ENCODE peak calls at places on chromosomes 13 and 19, in four cellular contexts. E, Z, M and K are unnamed samples. For H3K4me1 and H3K36me3, the result is how much of the 10 kb centered on the place peaks cover.

GRCh38 chr19:46984077-46985010 is 35.3 kb upstream of the NPAS1 start:
- DNase-seq in M (peak), Z (peak), E (no peak), K (no peak)

GRCh38 chr19:19539738-19540703 is 2.0 kb downstream of the CILP2 start:
- DNase-seq in M (peak), E (no peak), Z (peak), K (peak)

GRCh38 chr19:6484251-6484650 is 2.7 kb upstream of the DENND1C start:
- DNase-seq in Z (no peak), M (no peak), E (no peak), K (no peak)

GRCh38 chr19:38434549-38435051 is 1.1 kb downstream of the RYR1 start:
- DNase-seq in Z (no peak), E (no peak), M (peak), K (no peak)

GRCh38 chr13:80945328-80945727 is 604.4 kb upstream of the SPRY2 start:
- DNase-seq in Z (no peak), M (no peak), E (no peak), K (no peak)

GRCh38 chr19:28746486-28746885 is 466.5 kb downstream of the UQCRFS1 start:
- DNase-seq in E (no peak), M (no peak), Z (no peak), K (no peak)

GRCh38 chr13:49304763-49305695 is 57.3 kb downstream of the CDADC1 start:
- DNase-seq in M (no peak), E (no peak), Z (no peak), K (no peak)

GRCh38 chr13:50512602-50513527 is 330.6 kb downstream of the DLEU7 start:
- DNase-seq in Z (peak), M (peak), E (peak), K (no peak)

GRCh38 chr13:106520205-106521004 is 15.1 kb downstream of the EFNB2 start:
- DNase-seq in M (no peak), E (no peak), Z (peak), K (no peak)

GRCh38 chr13:83150616-83151307 is 731.5 kb downstream of the SLITRK1 start:
- DNase-seq in M (no peak), Z (no peak), E (no peak), K (no peak)

GRCh38 chr13:110485604-110486003 is 75.9 kb downstream of the RAB20 start:
- DNase-seq in M (no peak), Z (no peak), E (no peak), K (no peak)

GRCh38 chr19:39246951-39247669 is 1.5 kb downstream of the IFNL4 start:
- DNase-seq in Z (no peak), M (peak), E (no peak), K (peak)

GRCh38 chr19:46179076-46179740 is 31.2 kb downstream of the IGFL2 start:
- DNase-seq in E (no peak), Z (no peak), M (no peak), K (no peak)

GRCh38 chr13:20465218-20465879 is 60.3 kb downstream of the CRYL1 start:
- DNase-seq in M (no peak), E (no peak), Z (peak), K (no peak)

GRCh38 chr13:102195566-102196462 is 206.0 kb downstream of the FGF14 start:
- DNase-seq in Z (peak), E (no peak), M (no peak), K (no peak)

GRCh38 chr19:38708413-38709024 is 35.8 kb downstream of the CAPN12 start:
- DNase-seq in Z (no peak), M (peak), E (no peak), K (no peak)

GRCh38 chr19:3196933-3197205 is 11.1 kb downstream of the NCLN start:
- DNase-seq in M (no peak), Z (no peak), E (no peak), K (no peak)

GRCh38 chr13:112229992-112230872 is 145.9 kb upstream of the SPACA7 start:
- DNase-seq in M (no peak), Z (no peak), E (no peak), K (no peak)

GRCh38 chr13:50326746-50327145 is 311.5 kb downstream of the KCNRG start:
- DNase-seq in E (no peak), Z (no peak), M (no peak), K (no peak)

GRCh38 chr13:110216403-110217041 is 90.4 kb downstream of the COL4A1 start:
- DNase-seq in Z (peak), M (no peak), E (no peak), K (no peak)

GRCh38 chr19:49109051-49109450 is 5.1 kb upstream of the LIN7B start:
- DNase-seq in Z (no peak), M (no peak), E (no peak), K (no peak)

GRCh38 chr13:39415003-39415402 is 188.0 kb downstream of the LHFPL6 start:
- DNase-seq in E (no peak), Z (no peak), M (no peak), K (no peak)

GRCh38 chr13:99969934-99970760 is 1.4 kb downstream of the ZIC5 start:
- DNase-seq in Z (no peak), M (no peak), E (no peak), K (peak)

GRCh38 chr13:35724480-35724879 is 248.0 kb upstream of the MAB21L1 start:
- DNase-seq in Z (no peak), E (no peak), M (no peak), K (no peak)

GRCh38 chr13:20191902-20192469 is 752 bp downstream of the GJB2 start:
- DNase-seq in M (no peak), Z (no peak), E (no peak), K (peak)

GRCh38 chr13:105272660-105273631 is 1262.5 kb downstream of the EFNB2 start:
- DNase-seq in Z (no peak), E (no peak), M (no peak), K (no peak)

GRCh38 chr19:38388310-38389100 is at the start of gene SPRED3:
- DNase-seq in E (no peak), M (no peak), Z (peak), K (no peak)

GRCh38 chr13:30924726-30925125 is 7.7 kb upstream of the TEX26 start:
- DNase-seq in Z (no peak), M (no peak), E (no peak), K (peak)

GRCh38 chr13:93270769-93271753 is 44.5 kb downstream of the GPC6 start:
- DNase-seq in Z (peak), M (no peak), E (no peak), K (no peak)

GRCh38 chr13:73060251-73061160 is 1.7 kb downstream of the KLF5 start:
- DNase-seq in M (no peak), E (no peak), Z (peak), K (peak)

GRCh38 chr13:45136741-45137500 is 16.6 kb downstream of the GTF2F2 start:
- DNase-seq in M (no peak), E (no peak), Z (no peak), K (no peak)

GRCh38 chr19:50880241-50880640 is 7.0 kb downstream of the KLK2 start:
- DNase-seq in Z (no peak), M (no peak), E (no peak), K (no peak)

GRCh38 chr13:50955212-50955611 is 45.6 kb downstream of the RNASEH2B start:
- DNase-seq in M (no peak), Z (no peak), E (no peak), K (no peak)

GRCh38 chr13:37608750-37609339 is 10.3 kb upstream of the POSTN start:
- DNase-seq in Z (no peak), E (no peak), M (no peak), K (no peak)

GRCh38 chr13:51849145-51850101 is 4.4 kb upstream of the TMEM272 start:
- DNase-seq in M (peak), Z (peak), E (no peak), K (peak)

GRCh38 chr19:45769821-45770191 is 754 bp upstream of the SIX5 start:
- DNase-seq in Z (peak), E (no peak), M (no peak), K (no peak)

GRCh38 chr13:106499905-106500304 is 35.6 kb downstream of the EFNB2 start:
- DNase-seq in E (no peak), M (no peak), Z (peak), K (no peak)

GRCh38 chr19:56477429-56478338 is 539 bp upstream of the ZNF667 start:
- DNase-seq in M (peak), E (peak), Z (peak), K (no peak)

GRCh38 chr19:54100560-54100959 is at the start of gene OSCAR:
- DNase-seq in Z (no peak), E (no peak), M (no peak), K (no peak)

GRCh38 chr19:54094601-54095000 is 6.0 kb downstream of the OSCAR start:
- DNase-seq in E (no peak), Z (no peak), M (no peak), K (no peak)

GRCh38 chr19:54096642-54097106 is 3.9 kb downstream of the OSCAR start:
- DNase-seq in E (no peak), M (no peak), Z (peak), K (no peak)

GRCh38 chr19:54095136-54095858 is 5.3 kb downstream of the OSCAR start:
- DNase-seq in E (no peak), Z (no peak), M (no peak), K (no peak)
- H3K4me3 ChIP-seq in E (peak), Z (peak), M (peak), K (no peak)

DNA sequence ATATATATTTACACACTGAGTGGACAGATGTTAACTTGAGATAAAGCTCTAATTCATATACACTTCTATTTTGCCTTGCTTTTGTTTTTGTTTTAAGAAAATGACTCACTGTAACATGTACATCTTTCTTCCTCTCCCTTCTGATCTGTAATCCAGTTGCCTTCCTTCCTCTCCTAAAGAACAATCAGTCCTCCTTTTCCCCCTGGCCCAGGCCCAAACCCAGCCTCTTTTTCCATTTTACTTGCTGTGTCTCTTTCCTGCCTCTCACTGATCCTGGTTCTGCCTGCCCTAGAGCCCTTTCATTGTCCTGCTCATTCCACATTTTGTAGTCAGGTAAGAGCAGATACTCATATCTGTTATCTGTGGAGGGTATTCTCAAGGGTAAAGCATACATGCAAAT is 50.8 kb downstream of the ZAR1L start:
- DNase-seq in Z (peak), M (peak), E (peak), K (no peak)
- H3K4me1 ChIP-seq in Z (under half), M (half or more), E (under half), K (under half)

GRCh38 chr19:31674503-31675186 is 325.4 kb upstream of the TSHZ3 start:
- DNase-seq in Z (peak), M (no peak), E (no peak), K (no peak)

GRCh38 chr19:31676271-31677004 is 327.2 kb upstream of the TSHZ3 start:
- DNase-seq in Z (no peak), E (no peak), M (no peak), K (no peak)

GRCh38 chr19:31675187-31675913 is 326.1 kb upstream of the TSHZ3 start:
- DNase-seq in E (no peak), M (no peak), Z (peak), K (no peak)

DNA sequence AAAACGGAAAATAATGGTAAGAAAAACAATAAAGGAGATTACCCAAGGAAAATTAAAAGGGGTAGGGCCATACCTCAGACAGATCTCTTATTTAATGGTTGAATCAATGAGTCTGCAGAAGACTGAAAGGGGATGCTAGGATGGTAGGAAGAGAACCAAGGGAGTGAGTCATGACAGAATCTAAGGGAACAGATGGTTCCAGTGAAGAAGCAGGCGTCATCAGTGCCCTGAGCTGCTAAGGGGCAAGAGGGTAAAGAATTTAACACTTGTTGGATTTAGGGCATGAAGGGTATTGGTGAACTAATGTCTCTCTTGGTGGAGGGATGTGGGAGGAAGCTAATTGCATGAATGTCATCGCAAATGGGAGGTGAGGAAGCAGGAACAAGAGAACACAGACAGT is 329.2 kb upstream of the TSHZ3 start:
- DNase-seq in Z (no peak), E (no peak), M (no peak), K (no peak)
- H3K36me3 ChIP-seq in Z (under half), E (under half), M (under half), K (under half)

DNA sequence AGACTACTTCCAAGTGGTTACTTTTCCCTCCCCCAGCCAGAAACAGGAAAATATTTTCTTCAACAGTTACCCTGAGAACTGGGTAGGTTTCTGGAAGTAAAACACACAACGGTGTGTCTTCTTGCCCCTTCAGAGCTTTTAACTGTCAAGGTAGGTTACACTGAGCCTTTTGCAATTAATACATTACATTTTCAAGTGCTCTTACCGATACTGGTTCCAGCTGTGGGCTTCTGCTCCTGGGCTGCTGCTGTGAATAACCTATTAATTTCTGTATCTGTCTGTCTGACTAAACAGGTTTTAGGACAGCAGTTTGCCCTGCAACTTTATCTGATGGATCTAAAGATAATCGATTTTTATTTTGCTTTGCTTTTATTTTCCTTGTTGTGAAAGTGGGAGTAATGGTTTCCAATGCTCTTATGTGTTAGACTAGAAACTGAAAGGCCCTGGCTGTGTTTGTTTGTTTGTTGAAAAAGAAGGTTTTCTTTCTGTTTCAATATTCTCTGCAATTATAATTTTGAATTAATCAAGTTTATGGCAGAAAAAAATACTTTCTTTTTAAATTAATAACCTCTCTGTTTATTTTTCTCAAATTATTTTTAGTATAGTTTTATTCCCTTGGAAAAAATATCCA is 196.7 kb upstream of the SLITRK6 start:
- DNase-seq in M (no peak), Z (no peak), E (no peak), K (no peak)
- H3K4me3 ChIP-seq in M (no peak), Z (no peak), E (no peak), K (no peak)

GRCh38 chr19:41354343-41354974 is 737 bp upstream of the TGFB1 start:
- DNase-seq in Z (no peak), E (no peak), M (peak), K (no peak)
- H3K4me1 ChIP-seq in Z (under half), E (half or more), M (half or more), K (under half)

GRCh38 chr19:308471-309205 is 17.4 kb upstream of the PLPP2 start:
- DNase-seq in Z (no peak), M (no peak), E (no peak), K (no peak)

GRCh38 chr19:307111-307531 is 15.9 kb upstream of the PLPP2 start:
- DNase-seq in Z (no peak), E (no peak), M (no peak), K (no peak)

GRCh38 chr19:307793-308420 is 16.7 kb upstream of the PLPP2 start:
- DNase-seq in M (no peak), E (no peak), Z (no peak), K (no peak)

GRCh38 chr19:305240-306150 is 14.3 kb upstream of the PLPP2 start:
- DNase-seq in Z (no peak), M (no peak), E (no peak), K (no peak)

GRCh38 chr19:306151-306900 is 15.1 kb upstream of the PLPP2 start:
- DNase-seq in E (no peak), M (no peak), Z (no peak), K (no peak)
- H3K36me3 ChIP-seq in E (under half), M (half or more), Z (half or more), K (half or more)